ENCODE peak calls at places on chromosomes 5 and 9, in five cellular contexts. One of them, this sample, is unnamed.

GRCh38 chr9:131621551-131622321 is 76.4 kb downstream of the PRRT1B start:
- DNase-seq in naive thymus-derived CD4-positive, alpha-beta T cell: no peak
- DNase-seq in SJSA1: no peak
- DNase-seq in mesenchymal stem cell: no peak
- DNase-seq in HCT116: no peak
- DNase-seq in this sample: no peak

GRCh38 chr5:171242521-171242920 is 66.5 kb upstream of the TLX3 start:
- DNase-seq in naive thymus-derived CD4-positive, alpha-beta T cell: no peak
- DNase-seq in SJSA1: no peak
- DNase-seq in mesenchymal stem cell: no peak
- DNase-seq in HCT116: no peak
- DNase-seq in this sample: no peak

GRCh38 chr5:90134892-90135291 is 274.7 kb downstream of the CETN3 start:
- DNase-seq in naive thymus-derived CD4-positive, alpha-beta T cell: no peak
- DNase-seq in SJSA1: no peak
- DNase-seq in mesenchymal stem cell: peak
- DNase-seq in HCT116: no peak
- DNase-seq in this sample: no peak

GRCh38 chr5:51961154-51961562 is 577.9 kb downstream of the ISL1 start:
- DNase-seq in naive thymus-derived CD4-positive, alpha-beta T cell: no peak
- DNase-seq in SJSA1: no peak
- DNase-seq in mesenchymal stem cell: peak
- DNase-seq in HCT116: no peak
- DNase-seq in this sample: no peak

GRCh38 chr5:100430268-100430900 is 104.8 kb upstream of the FAM174A start:
- DNase-seq in naive thymus-derived CD4-positive, alpha-beta T cell: peak
- DNase-seq in SJSA1: no peak
- DNase-seq in mesenchymal stem cell: peak
- DNase-seq in HCT116: peak
- DNase-seq in this sample: peak

GRCh38 chr9:16413509-16414016 is 456.9 kb downstream of the BNC2 start:
- DNase-seq in naive thymus-derived CD4-positive, alpha-beta T cell: no peak
- DNase-seq in SJSA1: no peak
- DNase-seq in mesenchymal stem cell: peak
- DNase-seq in HCT116: no peak
- DNase-seq in this sample: no peak

GRCh38 chr9:37746448-37747270 is 6.9 kb upstream of the TRMT10B start:
- DNase-seq in naive thymus-derived CD4-positive, alpha-beta T cell: no peak
- DNase-seq in SJSA1: no peak
- DNase-seq in mesenchymal stem cell: peak
- DNase-seq in HCT116: no peak
- DNase-seq in this sample: no peak

GRCh38 chr9:130128251-130128650 is 44.0 kb upstream of the NCS1 start:
- DNase-seq in naive thymus-derived CD4-positive, alpha-beta T cell: peak
- DNase-seq in SJSA1: no peak
- DNase-seq in mesenchymal stem cell: no peak
- DNase-seq in HCT116: no peak
- DNase-seq in this sample: peak

GRCh38 chr9:76900884-76901440 is 5.0 kb downstream of the PRUNE2 start:
- DNase-seq in naive thymus-derived CD4-positive, alpha-beta T cell: no peak
- DNase-seq in SJSA1: no peak
- DNase-seq in mesenchymal stem cell: no peak
- DNase-seq in HCT116: no peak
- DNase-seq in this sample: no peak

GRCh38 chr5:120465281-120465961 is 1.3 kb downstream of the PRR16 start:
- DNase-seq in naive thymus-derived CD4-positive, alpha-beta T cell: no peak
- DNase-seq in SJSA1: peak
- DNase-seq in mesenchymal stem cell: peak
- DNase-seq in HCT116: no peak
- DNase-seq in this sample: no peak

GRCh38 chr9:8867148-8867547 is 1067.6 kb upstream of the DMAC1 start:
- DNase-seq in naive thymus-derived CD4-positive, alpha-beta T cell: no peak
- DNase-seq in SJSA1: no peak
- DNase-seq in mesenchymal stem cell: no peak
- DNase-seq in HCT116: no peak
- DNase-seq in this sample: no peak

GRCh38 chr9:137320555-137321384 is 18.7 kb upstream of the NRARP start:
- DNase-seq in naive thymus-derived CD4-positive, alpha-beta T cell: no peak
- DNase-seq in SJSA1: no peak
- DNase-seq in mesenchymal stem cell: no peak
- DNase-seq in HCT116: no peak
- DNase-seq in this sample: peak

GRCh38 chr9:78146241-78146640 is 89.6 kb upstream of the CEP78 start:
- DNase-seq in naive thymus-derived CD4-positive, alpha-beta T cell: no peak
- DNase-seq in SJSA1: no peak
- DNase-seq in mesenchymal stem cell: no peak
- DNase-seq in HCT116: no peak
- DNase-seq in this sample: no peak

GRCh38 chr5:127536687-127537086 is 19.2 kb downstream of the PRRC1 start:
- DNase-seq in naive thymus-derived CD4-positive, alpha-beta T cell: peak
- DNase-seq in SJSA1: no peak
- DNase-seq in mesenchymal stem cell: peak
- DNase-seq in HCT116: no peak
- DNase-seq in this sample: peak

GRCh38 chr9:127923771-127924170 is 6.8 kb downstream of the PIP5KL1 start:
- DNase-seq in naive thymus-derived CD4-positive, alpha-beta T cell: no peak
- DNase-seq in SJSA1: peak
- DNase-seq in mesenchymal stem cell: peak
- DNase-seq in HCT116: peak
- DNase-seq in this sample: no peak

GRCh38 chr5:139964994-139965565 is 78.0 kb downstream of the NRG2 start:
- DNase-seq in naive thymus-derived CD4-positive, alpha-beta T cell: no peak
- DNase-seq in SJSA1: no peak
- DNase-seq in mesenchymal stem cell: no peak
- DNase-seq in HCT116: no peak
- DNase-seq in this sample: no peak

GRCh38 chr5:139709587-139710369 is 61.6 kb downstream of the CXXC5 start:
- DNase-seq in naive thymus-derived CD4-positive, alpha-beta T cell: peak
- DNase-seq in SJSA1: no peak
- DNase-seq in mesenchymal stem cell: peak
- DNase-seq in HCT116: no peak
- DNase-seq in this sample: peak

GRCh38 chr9:127876764-127877562 is 512 bp downstream of the AK1 start:
- DNase-seq in naive thymus-derived CD4-positive, alpha-beta T cell: no peak
- DNase-seq in SJSA1: peak
- DNase-seq in mesenchymal stem cell: peak
- DNase-seq in HCT116: no peak
- DNase-seq in this sample: no peak

GRCh38 chr5:124453221-124454032 is 293.0 kb downstream of the ZNF608 start:
- DNase-seq in naive thymus-derived CD4-positive, alpha-beta T cell: no peak
- DNase-seq in SJSA1: peak
- DNase-seq in mesenchymal stem cell: peak
- DNase-seq in HCT116: peak
- DNase-seq in this sample: peak

GRCh38 chr9:109775516-109775915 is 4.5 kb upstream of the PALM2AKAP2 start:
- DNase-seq in naive thymus-derived CD4-positive, alpha-beta T cell: no peak
- DNase-seq in SJSA1: no peak
- DNase-seq in mesenchymal stem cell: peak
- DNase-seq in HCT116: no peak
- DNase-seq in this sample: no peak

GRCh38 chr9:116208417-116209232 is 55.0 kb downstream of the PAPPA start:
- DNase-seq in naive thymus-derived CD4-positive, alpha-beta T cell: no peak
- DNase-seq in SJSA1: no peak
- DNase-seq in mesenchymal stem cell: peak
- DNase-seq in HCT116: no peak
- DNase-seq in this sample: no peak

GRCh38 chr9:69252436-69252835 is 72.6 kb upstream of the ENTREP1 start:
- DNase-seq in naive thymus-derived CD4-positive, alpha-beta T cell: no peak
- DNase-seq in SJSA1: no peak
- DNase-seq in mesenchymal stem cell: no peak
- DNase-seq in HCT116: no peak
- DNase-seq in this sample: no peak

GRCh38 chr5:137488974-137489373 is 10.2 kb downstream of the SPOCK1 start:
- DNase-seq in naive thymus-derived CD4-positive, alpha-beta T cell: no peak
- DNase-seq in SJSA1: no peak
- DNase-seq in mesenchymal stem cell: no peak
- DNase-seq in HCT116: no peak
- DNase-seq in this sample: no peak

GRCh38 chr5:36606437-36607113 is at the start of gene SLC1A3:
- DNase-seq in naive thymus-derived CD4-positive, alpha-beta T cell: no peak
- DNase-seq in SJSA1: peak
- DNase-seq in mesenchymal stem cell: peak
- DNase-seq in HCT116: peak
- DNase-seq in this sample: no peak

GRCh38 chr5:66511491-66511890 is 84.7 kb upstream of the MAST4 start:
- DNase-seq in naive thymus-derived CD4-positive, alpha-beta T cell: no peak
- DNase-seq in SJSA1: no peak
- DNase-seq in mesenchymal stem cell: no peak
- DNase-seq in HCT116: no peak
- DNase-seq in this sample: no peak

GRCh38 chr5:128965011-128965637 is at the start of gene SLC27A6:
- DNase-seq in naive thymus-derived CD4-positive, alpha-beta T cell: no peak
- DNase-seq in SJSA1: peak
- DNase-seq in mesenchymal stem cell: peak
- DNase-seq in HCT116: peak
- DNase-seq in this sample: no peak

GRCh38 chr5:76544268-76544926 is 78.8 kb downstream of the F2RL2 start:
- DNase-seq in naive thymus-derived CD4-positive, alpha-beta T cell: peak
- DNase-seq in SJSA1: no peak
- DNase-seq in mesenchymal stem cell: peak
- DNase-seq in HCT116: peak
- DNase-seq in this sample: peak
- H3K4me3 ChIP-seq in naive thymus-derived CD4-positive, alpha-beta T cell: peak
- H3K4me3 ChIP-seq in SJSA1: no peak
- H3K4me3 ChIP-seq in mesenchymal stem cell: no peak
- H3K4me3 ChIP-seq in HCT116: no peak
- H3K4me3 ChIP-seq in this sample: no peak

GRCh38 chr9:136312436-136312835 is 8.5 kb upstream of the CCDC187 start:
- DNase-seq in naive thymus-derived CD4-positive, alpha-beta T cell: peak
- DNase-seq in SJSA1: no peak
- DNase-seq in mesenchymal stem cell: peak
- DNase-seq in HCT116: no peak
- DNase-seq in this sample: peak

GRCh38 chr9:136311037-136311432 is 7.1 kb upstream of the CCDC187 start:
- DNase-seq in naive thymus-derived CD4-positive, alpha-beta T cell: no peak
- DNase-seq in SJSA1: no peak
- DNase-seq in mesenchymal stem cell: no peak
- DNase-seq in HCT116: no peak
- DNase-seq in this sample: no peak

GRCh38 chr9:136310273-136311030 is 6.6 kb upstream of the CCDC187 start:
- DNase-seq in naive thymus-derived CD4-positive, alpha-beta T cell: no peak
- DNase-seq in SJSA1: no peak
- DNase-seq in mesenchymal stem cell: no peak
- DNase-seq in HCT116: no peak
- DNase-seq in this sample: peak

GRCh38 chr9:136313111-136314055 is 9.5 kb upstream of the CCDC187 start:
- DNase-seq in naive thymus-derived CD4-positive, alpha-beta T cell: no peak
- DNase-seq in SJSA1: no peak
- DNase-seq in mesenchymal stem cell: no peak
- DNase-seq in HCT116: no peak
- DNase-seq in this sample: no peak

DNA sequence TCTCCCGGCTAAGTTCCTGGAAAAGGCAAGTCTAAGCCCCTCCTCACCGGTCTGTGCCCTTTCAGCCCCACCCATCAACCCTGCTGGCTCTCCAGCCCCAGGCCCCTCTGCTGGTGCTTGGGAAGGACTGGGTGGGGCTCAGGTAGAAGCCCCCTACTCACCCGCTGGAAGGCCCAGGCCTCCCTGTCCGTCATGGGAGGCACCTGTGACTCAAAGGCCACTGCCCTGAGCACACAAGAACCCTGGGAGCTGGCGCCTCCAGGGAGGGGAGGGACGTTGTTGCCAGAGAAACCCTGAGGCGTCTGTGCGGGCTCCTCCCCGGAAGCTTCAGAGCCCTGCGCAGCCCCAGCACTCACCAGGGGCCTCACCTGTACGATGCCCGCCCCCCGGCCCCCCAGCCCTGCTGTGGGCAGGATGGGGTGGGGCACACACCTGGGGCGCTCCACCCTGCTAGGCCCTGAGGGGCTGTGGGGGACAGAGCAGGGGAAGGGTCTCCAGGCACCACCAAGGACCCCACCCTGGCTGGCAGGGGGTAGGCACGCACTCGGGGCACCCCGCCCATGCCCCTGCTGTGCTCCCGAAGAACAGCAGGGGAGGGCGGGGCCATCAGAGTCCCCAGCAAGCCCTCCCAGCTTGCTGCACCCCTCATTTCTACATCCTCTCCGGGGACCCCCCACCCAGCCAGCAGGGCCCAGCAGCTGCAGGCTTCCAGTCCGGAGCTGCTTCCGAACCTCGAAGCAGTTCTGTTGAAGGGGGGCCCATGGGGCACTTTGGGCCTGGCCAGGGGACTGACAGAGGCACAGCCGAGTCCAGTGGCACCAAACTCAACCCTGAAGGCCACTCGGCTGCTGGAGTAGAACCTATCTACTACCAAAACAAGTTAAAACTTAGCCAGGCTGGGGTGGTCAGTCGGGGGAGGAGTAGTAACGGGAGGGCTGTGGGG is 7.8 kb upstream of the CCDC187 start:
- DNase-seq in naive thymus-derived CD4-positive, alpha-beta T cell: no peak
- DNase-seq in SJSA1: no peak
- DNase-seq in mesenchymal stem cell: no peak
- DNase-seq in HCT116: peak
- DNase-seq in this sample: no peak
- H3K4me3 ChIP-seq in naive thymus-derived CD4-positive, alpha-beta T cell: no peak
- H3K4me3 ChIP-seq in SJSA1: no peak
- H3K4me3 ChIP-seq in mesenchymal stem cell: no peak
- H3K4me3 ChIP-seq in HCT116: peak
- H3K4me3 ChIP-seq in this sample: no peak

GRCh38 chr5:1020461-1020961 is 11.9 kb downstream of the NKD2 start:
- DNase-seq in naive thymus-derived CD4-positive, alpha-beta T cell: no peak
- DNase-seq in SJSA1: no peak
- DNase-seq in mesenchymal stem cell: no peak
- DNase-seq in HCT116: no peak
- DNase-seq in this sample: no peak
- H3K4me3 ChIP-seq in naive thymus-derived CD4-positive, alpha-beta T cell: no peak
- H3K4me3 ChIP-seq in SJSA1: no peak
- H3K4me3 ChIP-seq in mesenchymal stem cell: no peak
- H3K4me3 ChIP-seq in HCT116: no peak
- H3K4me3 ChIP-seq in this sample: no peak

GRCh38 chr5:40395241-40395640 is 284.5 kb upstream of the PTGER4 start:
- DNase-seq in naive thymus-derived CD4-positive, alpha-beta T cell: no peak
- DNase-seq in SJSA1: no peak
- DNase-seq in mesenchymal stem cell: no peak
- DNase-seq in HCT116: no peak
- DNase-seq in this sample: no peak
- H3K4me3 ChIP-seq in naive thymus-derived CD4-positive, alpha-beta T cell: no peak
- H3K4me3 ChIP-seq in SJSA1: no peak
- H3K4me3 ChIP-seq in mesenchymal stem cell: no peak
- H3K4me3 ChIP-seq in HCT116: no peak
- H3K4me3 ChIP-seq in this sample: no peak

DNA sequence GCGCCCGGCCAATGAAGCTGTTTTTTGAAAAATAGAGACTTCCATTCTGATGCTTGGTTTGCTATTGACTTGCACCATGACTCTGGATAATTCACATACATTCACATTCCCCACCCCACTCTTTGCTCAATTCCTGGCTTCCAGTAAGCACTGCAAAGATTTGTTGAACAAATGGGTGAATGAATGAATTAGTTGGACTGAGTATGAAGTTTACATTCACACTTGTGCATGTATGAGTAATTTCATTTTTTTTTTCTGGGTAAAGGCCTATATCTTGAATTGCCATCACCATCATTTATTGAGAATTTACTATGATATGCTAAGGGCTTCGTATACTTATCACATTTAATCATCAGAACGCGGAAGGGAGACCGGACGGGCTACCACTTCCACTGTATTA is 13.8 kb upstream of the CCDC69 start:
- DNase-seq in naive thymus-derived CD4-positive, alpha-beta T cell: no peak
- DNase-seq in SJSA1: no peak
- DNase-seq in mesenchymal stem cell: no peak
- DNase-seq in HCT116: no peak
- DNase-seq in this sample: no peak
- H3K4me3 ChIP-seq in naive thymus-derived CD4-positive, alpha-beta T cell: no peak
- H3K4me3 ChIP-seq in SJSA1: no peak
- H3K4me3 ChIP-seq in mesenchymal stem cell: no peak
- H3K4me3 ChIP-seq in HCT116: no peak
- H3K4me3 ChIP-seq in this sample: peak